ENCODE peak calls at places on chromosomes 12 and 14, in six cellular contexts. L is IMR-90; G is WTC11; E is CD8-positive, alpha-beta T cell; V is uterus; T is mammary epithelial cell. I is an unnamed sample.

GRCh38 chr14:67575684-67576083 is 24.4 kb downstream of the PIGH start:
- DNase-seq in L (no peak), G (no peak), E (no peak), V (no peak), T (no peak), I (no peak)

GRCh38 chr12:6135071-6135470 is 10.6 kb upstream of the VWF start:
- DNase-seq in L (peak), G (no peak), E (no peak), V (no peak), T (no peak), I (no peak)

GRCh38 chr14:99795046-99795445 is 1.8 kb downstream of the EML1 start:
- DNase-seq in L (no peak), G (no peak), E (no peak), V (no peak), T (no peak), I (no peak)

GRCh38 chr12:34604631-34605509 is 582.6 kb downstream of the ALG10 start:
- DNase-seq in L (no peak), G (no peak), E (no peak), V (no peak), T (no peak), I (no peak)

GRCh38 chr12:79857675-79858074 is 77.2 kb downstream of the PPP1R12A start:
- DNase-seq in L (no peak), G (no peak), E (no peak), V (no peak), T (no peak), I (no peak)

GRCh38 chr12:132014092-132014914 is 64.6 kb downstream of the EP400 start:
- DNase-seq in L (peak), G (no peak), E (no peak), V (no peak), T (no peak), I (no peak)

GRCh38 chr12:115597157-115597712 is 680.3 kb downstream of the MED13L start:
- DNase-seq in L (peak), G (no peak), E (no peak), V (no peak), T (peak), I (no peak)

GRCh38 chr14:89190779-89191513 is 226.1 kb downstream of the FOXN3 start:
- DNase-seq in L (no peak), G (no peak), E (no peak), V (no peak), T (no peak), I (no peak)

GRCh38 chr12:107557589-107558100 is 128.0 kb upstream of the PWP1 start:
- DNase-seq in L (no peak), G (no peak), E (no peak), V (no peak), T (no peak), I (no peak)

GRCh38 chr14:93793555-93793954 is 5.3 kb upstream of the PRIMA1 start:
- DNase-seq in L (no peak), G (no peak), E (no peak), V (no peak), T (no peak), I (no peak)

GRCh38 chr12:42904683-42905418 is 315.3 kb upstream of the PRICKLE1 start:
- DNase-seq in L (no peak), G (no peak), E (no peak), V (no peak), T (no peak), I (no peak)

GRCh38 chr14:83827383-83827782 is 1702.6 kb upstream of the FLRT2 start:
- DNase-seq in L (peak), G (no peak), E (no peak), V (no peak), T (no peak), I (no peak)

GRCh38 chr12:56243731-56244181 is 13.9 kb downstream of the SLC39A5 start:
- DNase-seq in L (no peak), G (no peak), E (no peak), V (no peak), T (no peak), I (no peak)

DNA sequence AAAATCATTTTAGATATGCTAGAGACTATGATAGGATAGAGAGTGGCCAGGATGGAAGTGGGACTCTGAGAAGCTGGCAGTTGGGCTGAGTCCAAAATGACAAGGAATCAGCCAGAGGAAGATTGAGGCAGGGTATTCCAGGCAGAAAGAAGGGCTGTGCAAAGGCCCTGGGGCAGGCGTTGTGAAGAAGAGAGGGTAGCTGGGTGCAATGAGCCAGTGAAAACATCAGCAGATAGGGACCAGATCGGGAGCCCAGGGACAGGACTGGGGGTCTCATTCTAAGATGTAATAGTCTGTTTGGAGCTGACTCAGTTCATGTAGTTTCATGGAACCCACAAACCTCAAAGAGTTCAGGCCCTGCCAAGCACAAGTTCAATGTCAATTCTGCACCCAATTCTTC is 126.6 kb downstream of the KSR2 start:
- DNase-seq in L (no peak), G (no peak), E (no peak), V (no peak), T (no peak), I (no peak)
- TF ChIP-seq CTCF in L (no peak), G (no peak), E (no peak), V (no peak), T (no peak), I (no peak)

GRCh38 chr14:49892301-49892635 is 614 bp upstream of the ARF6 start:
- DNase-seq in L (peak), G (no peak), E (peak), V (no peak), T (peak), I (peak)

GRCh38 chr14:49895480-49895879 is 2.6 kb downstream of the ARF6 start:
- DNase-seq in L (no peak), G (no peak), E (no peak), V (no peak), T (peak), I (no peak)

GRCh38 chr14:49896956-49897355 is 4.1 kb downstream of the ARF6 start:
- DNase-seq in L (no peak), G (no peak), E (no peak), V (no peak), T (no peak), I (no peak)

GRCh38 chr14:49893309-49894213 is 679 bp downstream of the ARF6 start:
- DNase-seq in L (no peak), G (no peak), E (peak), V (peak), T (peak), I (peak)

DNA sequence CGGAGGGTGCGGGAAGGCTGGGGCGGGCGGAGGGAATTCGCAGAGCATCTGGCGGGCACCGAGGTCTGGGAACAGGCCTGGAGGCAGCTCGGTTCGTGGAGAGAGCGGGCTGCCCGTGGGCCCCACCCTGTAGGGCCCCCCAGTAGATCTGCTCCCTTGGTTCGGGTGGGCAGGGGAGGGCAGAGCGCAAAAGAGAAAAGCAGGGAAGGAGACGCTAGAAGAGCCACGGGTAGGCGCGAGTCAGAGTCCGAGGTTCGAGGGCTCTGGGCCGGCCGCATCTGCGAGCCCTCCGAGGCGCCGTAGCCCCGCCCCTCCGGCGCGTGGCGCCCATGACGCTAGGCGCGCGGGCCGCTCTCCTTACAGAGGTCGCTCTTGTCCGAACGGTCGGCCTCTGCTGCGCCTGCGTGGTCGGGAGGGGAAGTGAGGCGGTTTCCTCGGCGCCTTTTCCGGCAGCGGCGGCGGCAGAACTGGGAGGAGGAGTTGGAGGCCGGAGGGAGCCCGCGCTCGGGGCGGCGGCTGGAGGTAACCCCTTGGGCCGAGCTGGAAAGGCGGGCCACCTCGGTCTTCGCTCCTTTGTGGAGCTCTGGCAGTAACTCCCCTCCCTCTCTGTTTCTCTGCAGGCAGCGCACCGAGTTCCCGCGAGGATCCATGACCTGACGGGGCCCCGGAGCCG is at the start of gene ARF6:
- DNase-seq in L (peak), G (peak), E (peak), V (peak), T (peak), I (peak)
- TF ChIP-seq CTCF in L (peak), G (no peak), E (no peak), V (peak), T (no peak), I (peak)

DNA sequence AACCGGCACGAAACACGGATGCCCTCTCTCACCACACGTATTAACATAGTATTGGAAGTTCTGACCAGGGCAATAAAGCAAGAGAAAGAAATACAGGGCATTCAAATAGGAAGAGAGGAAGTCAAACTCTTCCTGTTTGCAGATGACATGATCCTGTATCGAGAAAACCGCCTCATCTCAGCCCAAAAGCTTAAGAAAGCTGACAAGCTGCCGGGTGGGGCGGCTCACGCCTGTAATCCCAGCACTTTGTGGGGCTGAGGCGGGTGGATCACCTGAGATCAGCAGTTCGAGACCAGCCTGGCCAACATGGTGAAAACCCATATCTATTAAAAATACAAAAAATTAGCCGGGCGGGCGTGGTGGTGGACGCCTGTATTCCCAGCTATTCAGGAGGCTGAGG is 17.7 kb downstream of the OR6S1 start:
- DNase-seq in L (no peak), G (peak), E (no peak), V (no peak), T (no peak), I (no peak)
- TF ChIP-seq CTCF in L (no peak), G (no peak), E (no peak), V (no peak), T (no peak), I (no peak)

GRCh38 chr12:51519755-51520154 is 71.3 kb upstream of the SCN8A start:
- DNase-seq in L (no peak), G (no peak), E (no peak), V (no peak), T (no peak), I (no peak)

GRCh38 chr12:51521554-51522276 is 69.3 kb upstream of the SCN8A start:
- DNase-seq in L (peak), G (no peak), E (no peak), V (no peak), T (no peak), I (no peak)

GRCh38 chr12:51522696-51523095 is 68.3 kb upstream of the SCN8A start:
- DNase-seq in L (no peak), G (no peak), E (no peak), V (no peak), T (no peak), I (no peak)

GRCh38 chr12:51517800-51518199 is 73.2 kb upstream of the SCN8A start:
- DNase-seq in L (no peak), G (peak), E (no peak), V (no peak), T (no peak), I (no peak)

GRCh38 chr12:51520576-51521325 is 70.3 kb upstream of the SCN8A start:
- DNase-seq in L (no peak), G (peak), E (no peak), V (no peak), T (no peak), I (no peak)
- TF ChIP-seq CTCF in L (no peak), G (no peak), E (no peak), V (no peak), T (no peak), I (no peak)

DNA sequence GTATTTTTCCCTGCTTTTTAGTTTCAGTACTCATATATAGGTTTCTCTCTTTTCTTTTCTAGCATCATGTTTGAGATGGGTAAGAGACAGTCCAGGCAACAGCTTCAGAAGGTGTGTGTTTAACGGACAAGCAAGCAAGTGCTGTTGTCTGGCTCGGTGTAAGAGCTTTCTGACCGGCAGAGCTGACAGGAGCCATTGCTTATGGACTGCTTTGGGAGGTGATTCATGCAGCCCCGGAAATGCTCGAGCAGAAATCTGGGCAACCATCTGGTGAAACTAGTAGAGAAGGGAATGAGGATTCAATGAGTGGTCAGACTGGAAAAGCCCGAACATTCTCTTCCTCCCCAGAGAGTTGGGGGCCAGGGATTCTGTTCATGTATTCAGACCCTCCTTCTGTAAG is 24.4 kb downstream of the TUNAR start:
- DNase-seq in L (peak), G (no peak), E (no peak), V (no peak), T (no peak), I (no peak)
- TF ChIP-seq CTCF in L (no peak), G (no peak), E (no peak), V (no peak), T (no peak), I (no peak)

DNA sequence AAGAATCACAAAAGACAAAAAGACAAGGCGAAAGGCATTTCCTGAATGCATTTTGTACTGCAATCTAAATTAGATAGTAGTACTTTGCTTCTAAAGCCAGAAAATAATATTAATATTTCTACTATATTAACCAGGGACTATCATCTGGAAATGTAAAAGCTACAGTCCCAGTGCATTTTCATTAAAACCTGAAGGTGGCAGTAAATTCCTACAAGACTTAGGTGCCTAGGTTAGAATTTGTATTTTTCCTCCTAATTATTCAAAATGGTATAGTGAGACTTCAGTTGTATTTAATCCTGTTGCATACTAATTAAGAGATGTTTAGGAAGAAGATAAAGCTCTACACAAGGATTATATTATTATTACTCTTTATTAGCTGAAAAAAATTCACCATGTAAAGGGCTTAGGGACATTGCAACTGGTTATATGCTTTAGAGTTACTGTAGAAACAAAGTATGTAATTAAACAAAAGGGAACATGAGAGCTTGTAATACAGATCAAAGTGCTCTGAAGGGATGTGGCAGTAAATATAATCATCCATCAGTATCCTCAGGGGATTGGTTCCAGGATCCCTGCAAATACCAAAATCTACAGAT is 53.6 kb downstream of the BRMS1L start:
- DNase-seq in L (peak), G (no peak), E (no peak), V (no peak), T (no peak), I (peak)
- TF ChIP-seq CTCF in L (peak), G (no peak), E (peak), V (no peak), T (peak), I (peak)